ENCODE peak calls at places on chromosome 14, in ten cellular contexts. S, X, P, W, D, H, F, I, N and V are unnamed samples.

GRCh38 chr14:34113051-34113511 is 162.2 kb upstream of the EGLN3 start:
- DNase-seq in I (no peak), N (no peak), F (no peak), H (no peak), S (no peak), W (no peak), D (no peak), P (no peak), X (no peak), V (no peak)

GRCh38 chr14:105867961-105868599 is 341.7 kb downstream of the TMEM121 start:
- DNase-seq in S (no peak), N (no peak), P (no peak), I (no peak), D (peak; percentile 53), H (no peak), F (no peak), W (peak; percentile 34), X (no peak), V (no peak)

GRCh38 chr14:45972416-45972815 is 679.2 kb downstream of the RPL10L start:
- DNase-seq in W (no peak), H (no peak), P (no peak), I (no peak), D (no peak), X (no peak), N (no peak), S (no peak), F (no peak), V (no peak)

GRCh38 chr14:101596742-101597141 is 35.4 kb downstream of the DIO3 start:
- DNase-seq in X (no peak), D (peak; percentile 60), P (no peak), N (no peak), H (no peak), I (no peak), W (no peak), S (no peak), F (no peak), V (no peak)

GRCh38 chr14:61196792-61197191 is 84.3 kb downstream of the TMEM30B start:
- DNase-seq in X (no peak), S (no peak), I (no peak), D (no peak), F (no peak), H (no peak), W (no peak), P (peak; percentile 11), N (no peak), V (no peak)

GRCh38 chr14:103763730-103764488 is 48.3 kb downstream of the ZFYVE21 start:
- DNase-seq in H (no peak), F (peak; percentile 49), S (no peak), P (no peak), X (no peak), W (no peak), I (no peak), N (no peak), D (no peak), V (no peak)

GRCh38 chr14:56874375-56874774 is 64.1 kb upstream of the OTX2 start:
- DNase-seq in W (no peak), S (peak; percentile 14), D (no peak), I (no peak), P (peak; percentile 48), F (no peak), N (no peak), H (no peak), X (no peak), V (no peak)

GRCh38 chr14:62604524-62604923 is 440.7 kb downstream of the KCNH5 start:
- DNase-seq in W (no peak), F (no peak), I (peak; percentile 14), H (no peak), S (no peak), X (no peak), N (no peak), D (no peak), P (no peak), V (no peak)

GRCh38 chr14:93683241-93683640 is 105.0 kb downstream of the PRIMA1 start:
- DNase-seq in P (no peak), N (no peak), F (no peak), X (no peak), I (no peak), D (no peak), W (no peak), H (peak; percentile 0), S (peak; percentile 14), V (no peak)

GRCh38 chr14:74500417-74501134 is 7.0 kb downstream of the ISCA2 start:
- DNase-seq in D (no peak), H (no peak), X (no peak), S (no peak), F (no peak), I (no peak), N (no peak), P (no peak), W (no peak), V (no peak)
- TF ChIP-seq CTCF in D (no peak), H (no peak), X (no peak), S (no peak), F (no peak), I (no peak), N (no peak), P (no peak), W (no peak), V (no peak)

GRCh38 chr14:72098202-72098601 is 166.0 kb downstream of the RGS6 start:
- DNase-seq in S (no peak), I (no peak), N (no peak), P (no peak), F (no peak), W (no peak), H (no peak), D (no peak), X (no peak), V (no peak)

DNA sequence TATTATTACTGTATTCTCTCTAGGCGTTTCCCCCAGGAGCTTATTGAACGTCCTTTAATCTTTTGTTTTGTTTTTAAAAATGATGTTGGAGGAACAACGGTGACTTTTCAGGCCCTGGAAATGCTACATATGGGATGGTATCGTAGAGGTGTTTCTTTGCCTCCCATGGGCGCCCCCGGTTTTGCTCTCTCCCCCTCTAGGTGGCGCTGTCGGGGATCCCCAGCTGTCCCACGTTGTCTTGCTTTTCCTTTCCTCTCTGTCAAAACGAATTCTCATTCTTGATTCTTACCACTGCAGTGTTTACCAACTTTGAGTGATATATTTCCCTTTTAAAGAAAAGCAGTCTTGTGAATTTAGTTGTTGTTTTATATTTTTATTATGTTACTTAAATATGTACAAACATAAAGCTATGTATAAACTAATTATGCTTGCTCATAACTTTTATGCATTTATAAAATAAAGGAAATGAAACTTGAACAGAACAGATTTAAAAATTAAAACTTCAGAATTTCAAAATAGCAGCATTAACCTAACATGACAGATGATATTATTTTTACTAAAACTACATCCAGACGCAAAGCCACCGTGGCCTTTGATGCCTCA is 171.9 kb downstream of the RGS6 start:
- DNase-seq in X (no peak), I (no peak), H (no peak), D (no peak), P (peak; percentile 31), F (peak; percentile 41), W (no peak), S (peak; percentile 43), N (no peak), V (no peak)
- TF ChIP-seq CTCF in X (peak; percentile 55), I (peak; percentile 25), H (peak; percentile 80), D (peak; percentile 39), P (no peak), F (peak; percentile 86), W (no peak), S (peak; percentile 65), N (peak; percentile 41), V (no peak)

DNA sequence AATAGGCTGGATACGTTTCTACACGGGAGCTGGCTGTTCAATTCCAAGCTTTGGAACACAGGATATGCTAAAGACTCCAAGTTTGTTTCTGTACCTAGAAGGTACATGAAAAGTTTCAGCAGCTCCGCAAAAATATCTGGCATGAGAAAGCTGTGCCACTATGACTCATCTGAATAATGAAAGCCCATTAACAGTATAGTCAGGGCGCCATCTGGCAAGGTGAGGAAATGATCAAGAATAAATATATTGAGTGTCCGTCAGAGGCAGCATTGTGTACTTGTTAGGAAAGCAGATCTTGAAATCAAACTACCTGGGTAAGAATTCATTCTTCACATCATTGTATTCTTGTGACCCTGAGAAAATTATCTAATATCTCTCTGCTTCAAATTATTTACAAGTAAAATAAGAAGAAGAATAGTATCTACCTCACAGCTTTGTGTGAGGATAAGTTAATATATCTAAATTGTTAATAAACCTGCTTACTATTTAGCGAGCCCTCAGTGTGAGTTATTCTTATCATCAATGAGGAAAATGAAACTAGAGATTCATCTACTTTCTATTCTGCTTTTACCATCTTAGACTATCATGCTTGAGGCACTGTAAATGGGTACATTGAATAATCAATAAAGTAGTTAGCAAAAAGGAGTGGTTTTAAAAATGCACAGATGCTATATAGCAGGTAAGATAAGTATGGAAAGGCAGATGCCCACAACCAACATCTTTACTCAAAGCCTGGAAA is 53.5 kb downstream of the FSCB start:
- DNase-seq in W (no peak), S (no peak), I (no peak), N (no peak), D (no peak), F (no peak), H (no peak), X (no peak), P (no peak), V (no peak)
- TF ChIP-seq CTCF in W (no peak), S (no peak), I (no peak), N (no peak), D (no peak), F (no peak), H (no peak), X (no peak), P (no peak), V (no peak)

GRCh38 chr14:100138082-100138787 is 21.2 kb downstream of the DEGS2 start:
- DNase-seq in H (no peak), P (no peak), F (no peak), N (no peak), D (no peak), W (no peak), X (no peak), S (no peak), I (no peak), V (no peak)

GRCh38 chr14:100137173-100137572 is 22.3 kb downstream of the DEGS2 start:
- DNase-seq in P (no peak), N (no peak), X (no peak), H (no peak), I (no peak), W (no peak), F (no peak), S (no peak), D (no peak), V (no peak)

GRCh38 chr14:100140452-100141132 is 18.9 kb downstream of the DEGS2 start:
- DNase-seq in F (no peak), P (peak; percentile 69), X (no peak), W (peak; percentile 79), D (peak; percentile 78), H (no peak), S (peak; percentile 36), I (no peak), N (no peak), V (no peak)

GRCh38 chr14:100141133-100141497 is 18.3 kb downstream of the DEGS2 start:
- DNase-seq in W (peak; percentile 80), N (no peak), D (no peak), F (no peak), P (no peak), X (no peak), H (no peak), S (no peak), I (no peak), V (no peak)

DNA sequence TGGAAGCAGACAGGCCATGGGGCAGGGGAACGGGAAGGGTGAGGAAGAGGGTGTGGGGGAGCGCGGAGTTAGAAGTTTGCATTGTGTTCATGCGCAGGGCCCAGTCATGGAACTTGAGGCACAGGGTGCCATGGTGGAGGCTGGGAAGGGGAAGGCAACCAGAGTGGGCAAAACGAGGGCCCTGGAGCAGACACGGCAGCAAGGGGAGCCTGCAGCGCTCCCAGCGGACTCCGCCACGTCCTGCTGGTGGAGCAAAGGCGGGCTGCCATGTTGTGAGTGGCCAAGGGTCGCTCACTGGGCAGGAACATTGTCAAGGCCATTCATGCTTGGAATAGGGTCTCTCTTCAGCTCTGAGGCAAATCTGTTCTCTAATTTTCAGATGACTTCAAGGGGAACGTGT is 20.5 kb downstream of the DEGS2 start:
- DNase-seq in I (no peak), P (no peak), N (no peak), W (peak; percentile 55), H (no peak), D (no peak), S (no peak), F (no peak), X (no peak), V (no peak)
- TF ChIP-seq CTCF in I (no peak), P (no peak), N (no peak), W (no peak), H (no peak), D (no peak), S (no peak), F (no peak), X (no peak), V (no peak)